ENCODE peak calls at places on chromosomes 16 and 17, in seven cellular contexts. D, K, V, P, N, S and X are unnamed samples.

GRCh38 chr17:9162275-9162985 is 141.1 kb downstream of the NTN1 start:
- DNase-seq in D (no peak), K (no peak), V (no peak), P (no peak), N (peak; percentile 23), S (no peak), X (no peak)

GRCh38 chr17:4934173-4934979 is 2.3 kb downstream of the GP1BA start:
- DNase-seq in D (no peak), K (peak; percentile 37), V (no peak), P (peak; percentile 57), N (no peak), S (no peak), X (no peak)

GRCh38 chr16:70252355-70252988 is 732 bp upstream of the EXOSC6 start:
- DNase-seq in D (no peak), K (no peak), V (no peak), P (peak; percentile 31), N (peak; percentile 52), S (no peak), X (no peak)

GRCh38 chr16:66240088-66240487 is 126.4 kb upstream of the CDH5 start:
- DNase-seq in D (no peak), K (no peak), V (no peak), P (no peak), N (no peak), S (no peak), X (no peak)

GRCh38 chr17:55334881-55335523 is 70.2 kb downstream of the HLF start:
- DNase-seq in D (no peak), K (no peak), V (no peak), P (no peak), N (no peak), S (no peak), X (no peak)

GRCh38 chr17:9763643-9764042 is 27.7 kb downstream of the DHRS7C start:
- DNase-seq in D (no peak), K (no peak), V (no peak), P (no peak), N (no peak), S (no peak), X (no peak)

GRCh38 chr16:75116081-75116910 is at the start of gene LDHD:
- DNase-seq in D (peak; percentile 10), K (peak; percentile 85), V (no peak), P (peak; percentile 68), N (no peak), S (no peak), X (peak; percentile 87)

GRCh38 chr16:85422374-85423185 is 190.5 kb upstream of the GSE1 start:
- DNase-seq in D (peak; percentile 27), K (no peak), V (no peak), P (no peak), N (peak; percentile 2), S (no peak), X (peak; percentile 75)

GRCh38 chr17:66975614-66976378 is 11.3 kb downstream of the CACNG4 start:
- DNase-seq in D (no peak), K (peak; percentile 45), V (no peak), P (no peak), N (peak; percentile 40), S (no peak), X (no peak)

GRCh38 chr17:10616502-10617119 is 40.5 kb downstream of the MYH3 start:
- DNase-seq in D (peak; percentile 63), K (peak; percentile 74), V (peak; percentile 31), P (peak; percentile 47), N (peak; percentile 84), S (peak; percentile 67), X (peak; percentile 10)

GRCh38 chr17:596287-596686 is 118.4 kb downstream of the VPS53 start:
- DNase-seq in D (no peak), K (no peak), V (no peak), P (no peak), N (no peak), S (no peak), X (no peak)